ENCODE peak calls at places on chromosomes 13 and 19, in six cellular contexts. F is cardiac muscle cell, K is PC-9, C is heart left ventricle, E is tibial nerve, P is IMR-90. Y is an unnamed sample.

GRCh38 chr13:45943965-45944364 is 92.4 kb upstream of the SIAH3 start:
- DNase-seq in F (no peak), P (peak), C (no peak), K (no peak), E (no peak), Y (no peak)

GRCh38 chr13:60627071-60627686 is 230.2 kb downstream of the TDRD3 start:
- DNase-seq in F (peak), K (peak), C (no peak), E (peak), P (peak), Y (peak)

GRCh38 chr13:31476753-31477152 is 262.6 kb upstream of the RXFP2 start:
- DNase-seq in C (no peak), E (no peak), K (no peak), P (no peak), F (no peak), Y (no peak)

GRCh38 chr13:113951246-113951999 is 22.5 kb downstream of the C13orf46 start:
- DNase-seq in E (peak), K (peak), F (peak), P (peak), C (peak), Y (no peak)

GRCh38 chr13:42239644-42240043 is 32.3 kb upstream of the AKAP11 start:
- DNase-seq in F (no peak), P (peak), E (no peak), C (no peak), K (no peak), Y (no peak)

GRCh38 chr19:45885556-45886426 is at the start of gene IRF2BP1:
- DNase-seq in E (peak), K (peak), P (peak), C (peak), F (peak), Y (peak)

GRCh38 chr13:99124695-99125334 is 75.8 kb upstream of the UBAC2 start:
- DNase-seq in F (no peak), K (peak), C (no peak), P (peak), E (no peak), Y (no peak)

GRCh38 chr19:5407356-5407755 is 47.9 kb upstream of the ZNRF4 start:
- DNase-seq in K (no peak), P (peak), C (no peak), E (no peak), F (no peak), Y (no peak)

GRCh38 chr19:35348909-35349611 is 1.4 kb downstream of the FFAR1 start:
- DNase-seq in P (no peak), F (no peak), E (no peak), C (peak), K (no peak), Y (no peak)

GRCh38 chr13:98507060-98507797 is 69.7 kb downstream of the STK24 start:
- DNase-seq in P (no peak), C (peak), K (peak), F (peak), E (peak), Y (peak)

GRCh38 chr13:44307255-44307654 is 66.4 kb upstream of the SERP2 start:
- DNase-seq in E (no peak), C (no peak), K (no peak), F (no peak), P (peak), Y (no peak)

GRCh38 chr19:47778954-47779351 is 450 bp downstream of the SELENOW start:
- DNase-seq in K (no peak), F (peak), P (no peak), E (peak), C (no peak), Y (no peak)

GRCh38 chr13:92805766-92806165 is 420.8 kb upstream of the GPC6 start:
- DNase-seq in P (no peak), C (no peak), F (no peak), E (no peak), K (no peak), Y (no peak)

DNA sequence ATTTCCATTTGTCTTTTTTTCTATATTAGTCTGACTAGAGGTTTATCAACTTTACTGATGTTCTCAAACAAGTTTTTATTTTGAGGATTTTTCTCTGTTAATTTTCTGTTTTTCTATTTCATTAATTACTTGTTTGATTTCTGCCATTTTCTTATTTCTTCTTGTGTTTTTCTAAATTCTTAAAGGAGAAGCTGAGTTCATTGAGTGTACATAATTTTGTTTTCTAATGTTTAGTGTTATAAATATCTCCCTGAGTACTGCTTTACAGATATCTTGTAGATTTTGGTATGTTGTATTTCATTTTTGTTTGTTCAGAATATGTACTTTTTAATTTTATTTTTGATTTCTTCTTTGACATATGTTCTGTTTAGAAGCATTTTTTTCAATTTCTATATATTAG is 1404.3 kb upstream of the MIR17HG start:
- DNase-seq in K (no peak), C (no peak), E (no peak), P (no peak), F (no peak), Y (no peak)
- TF ChIP-seq CTCF in K (no peak), C (no peak), E (no peak), P (no peak), F (no peak), Y (no peak)

DNA sequence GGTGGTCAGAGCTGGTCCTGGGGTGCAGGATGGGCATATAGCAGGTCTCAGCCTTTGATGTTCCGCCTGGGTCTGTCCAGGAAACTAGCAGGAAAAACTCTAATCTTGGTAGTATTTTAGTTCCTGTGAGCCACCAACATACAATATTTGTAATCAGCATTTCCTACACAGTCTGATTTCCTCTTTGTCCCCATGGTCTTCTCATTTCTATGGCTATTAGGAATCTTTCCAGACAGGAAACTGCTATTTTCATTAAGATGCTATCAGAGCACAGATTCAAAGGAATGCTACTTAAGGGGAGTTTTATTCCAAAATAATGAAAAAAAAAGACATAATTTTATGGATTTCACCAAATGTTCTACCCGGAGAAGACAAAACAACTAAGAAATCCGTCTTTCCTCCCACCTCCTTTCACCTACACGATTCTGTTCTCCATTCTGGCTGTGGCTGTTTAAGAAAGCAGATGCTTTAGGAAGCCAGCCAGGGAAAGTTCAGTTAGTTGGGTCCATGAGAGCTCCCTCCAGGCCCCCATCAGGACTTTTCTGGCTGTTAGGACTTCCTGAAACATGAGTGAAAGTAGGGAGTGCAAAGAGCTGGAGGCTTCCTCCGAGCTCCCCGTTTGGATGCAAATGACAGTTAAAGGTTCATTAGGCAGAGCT is 36.4 kb downstream of the SHISA2 start:
- DNase-seq in P (no peak), C (no peak), E (no peak), F (no peak), K (no peak), Y (no peak)
- TF ChIP-seq CTCF in P (no peak), C (no peak), E (no peak), F (no peak), K (no peak), Y (no peak)

DNA sequence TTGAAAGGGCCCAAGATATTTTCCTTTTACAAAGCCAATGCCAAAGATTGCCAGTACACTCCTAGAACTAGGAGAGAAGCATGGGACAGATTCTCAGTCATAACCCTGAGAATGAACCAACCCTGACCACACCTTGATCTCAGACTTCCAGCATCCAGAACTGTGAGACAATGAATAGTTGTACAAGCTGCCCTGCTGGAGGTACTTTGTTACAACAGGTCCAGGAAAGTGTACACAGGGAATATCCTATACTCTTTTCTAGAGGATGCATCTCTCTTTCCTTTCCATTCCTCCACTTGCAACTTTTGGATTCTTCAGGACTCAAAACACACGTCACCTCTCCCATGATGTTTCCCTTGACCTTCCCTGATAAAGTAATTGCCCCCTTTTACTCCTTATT is 325.7 kb downstream of the RFC3 start:
- DNase-seq in E (no peak), P (no peak), F (no peak), C (no peak), K (no peak), Y (no peak)
- TF ChIP-seq CTCF in E (no peak), P (no peak), F (no peak), C (no peak), K (no peak), Y (no peak)

GRCh38 chr19:858868-859843 is at the start of gene CFD:
- DNase-seq in E (peak), K (peak), P (no peak), C (peak), F (no peak), Y (no peak)

GRCh38 chr19:861756-862528 is 2.5 kb downstream of the CFD start:
- DNase-seq in C (peak), E (no peak), P (no peak), K (no peak), F (peak), Y (no peak)

GRCh38 chr19:861099-861755 is 1.8 kb downstream of the CFD start:
- DNase-seq in C (no peak), P (no peak), K (no peak), F (no peak), E (no peak), Y (no peak)

GRCh38 chr19:862529-863304 is 3.3 kb downstream of the CFD start:
- DNase-seq in P (peak), K (no peak), C (peak), E (peak), F (peak), Y (no peak)

GRCh38 chr19:860481-861098 is 1.1 kb downstream of the CFD start:
- DNase-seq in K (peak), C (peak), E (peak), F (peak), P (peak), Y (no peak)
- TF ChIP-seq CTCF in K (no peak), C (peak), E (peak), F (peak), P (peak), Y (no peak)

GRCh38 chr13:87280139-87280538 is 391.0 kb upstream of the SLITRK5 start:
- DNase-seq in E (no peak), C (no peak), P (no peak), F (no peak), K (no peak), Y (no peak)
- TF ChIP-seq CTCF in E (no peak), C (no peak), P (no peak), F (no peak), K (no peak), Y (peak)